ENCODE peak calls at places on chromosomes 1 and 21, in ten cellular contexts. Q is ovary; I is uterus; B is CD8-positive, alpha-beta T cell; C is heart right ventricle; M is effector memory CD4-positive, alpha-beta T cell; W is endothelial cell of umbilical vein; L is BE2C; D is cardiac muscle cell; A is HCT116. S is an unnamed sample.

GRCh38 chr1:59350521-59350920 is 53.6 kb downstream of the FGGY start:
- DNase-seq in A (no peak), B (no peak), W (no peak), M (no peak), C (no peak), I (no peak), D (no peak), Q (no peak), L (no peak), S (no peak)

GRCh38 chr1:162166934-162167615 is 97.6 kb downstream of the NOS1AP start:
- DNase-seq in A (no peak), D (no peak), W (no peak), Q (no peak), I (no peak), C (no peak), L (no peak), B (no peak), M (no peak), S (no peak)

GRCh38 chr1:193201021-193201420 is 14.6 kb upstream of the B3GALT2 start:
- DNase-seq in B (no peak), I (no peak), D (no peak), W (no peak), L (no peak), M (no peak), A (no peak), C (no peak), Q (no peak), S (no peak)

GRCh38 chr1:205312866-205313680 is 8.5 kb downstream of the NUAK2 start:
- DNase-seq in M (no peak), L (no peak), D (no peak), A (no peak), I (no peak), W (no peak), Q (no peak), C (no peak), B (no peak), S (no peak)

GRCh38 chr1:72284398-72285073 is 2.2 kb upstream of the NEGR1 start:
- DNase-seq in C (peak; percentile 30), L (peak; percentile 18), B (no peak), I (peak; percentile 32), Q (peak; percentile 54), M (no peak), A (no peak), W (peak; percentile 85), D (peak; percentile 70), S (peak; percentile 21)

GRCh38 chr1:87642581-87643129 is 314.0 kb downstream of the LMO4 start:
- DNase-seq in L (no peak), M (no peak), D (peak; percentile 61), B (no peak), C (no peak), I (no peak), W (peak; percentile 6), Q (no peak), A (no peak), S (no peak)

GRCh38 chr1:168466703-168467081 is 77.1 kb downstream of the XCL2 start:
- DNase-seq in D (no peak), Q (no peak), I (no peak), M (no peak), L (no peak), C (no peak), W (no peak), A (no peak), B (no peak), S (no peak)

GRCh38 chr1:198175418-198176170 is 18.8 kb downstream of the NEK7 start:
- DNase-seq in B (no peak), D (no peak), M (no peak), L (no peak), W (no peak), A (no peak), C (no peak), I (no peak), Q (no peak), S (no peak)

GRCh38 chr21:44261191-44261631 is 486 bp downstream of the DNMT3L start:
- DNase-seq in M (no peak), A (no peak), I (no peak), L (no peak), D (no peak), W (no peak), Q (no peak), B (no peak), C (no peak), S (no peak)

GRCh38 chr1:43537423-43538142 is 6.9 kb downstream of the PTPRF start:
- DNase-seq in D (no peak), Q (no peak), I (no peak), C (no peak), B (no peak), A (no peak), W (no peak), L (no peak), M (no peak), S (no peak)

GRCh38 chr1:180632326-180633088 is 685 bp downstream of the XPR1 start:
- DNase-seq in W (peak; percentile 62), Q (peak; percentile 55), I (no peak), L (peak; percentile 73), D (peak; percentile 74), B (peak; percentile 50), C (peak; percentile 72), M (peak; percentile 49), A (no peak), S (peak; percentile 46)

GRCh38 chr1:237879195-237879594 is 11.5 kb downstream of the ZP4 start:
- DNase-seq in A (no peak), M (no peak), I (no peak), L (no peak), C (no peak), Q (no peak), W (no peak), D (no peak), B (no peak), S (no peak)

GRCh38 chr21:41634858-41635257 is 126.9 kb upstream of the TMPRSS2 start:
- DNase-seq in Q (no peak), B (no peak), W (no peak), I (no peak), A (no peak), D (no peak), L (no peak), M (no peak), C (no peak), S (no peak)

GRCh38 chr1:230633469-230633868 is 8.8 kb upstream of the COG2 start:
- DNase-seq in C (no peak), B (no peak), A (no peak), M (no peak), D (no peak), W (no peak), Q (no peak), I (no peak), L (no peak), S (no peak)

GRCh38 chr1:117632269-117633067 is 26.6 kb downstream of the TENT5C start:
- DNase-seq in B (no peak), Q (no peak), I (no peak), W (no peak), A (no peak), L (no peak), C (no peak), M (no peak), D (no peak), S (no peak)

GRCh38 chr1:94961582-94961981 is 34.7 kb upstream of the CNN3 start:
- DNase-seq in M (no peak), C (no peak), B (no peak), Q (no peak), D (no peak), W (no peak), A (no peak), L (no peak), I (no peak), S (no peak)
- H3K9me3 ChIP-seq in M (no peaks in the 10 kb centered on the region), C (no peaks in the 10 kb centered on the region), B (no peaks in the 10 kb centered on the region), Q (no peaks in the 10 kb centered on the region), D (no peaks in the 10 kb centered on the region), W (no peaks in the 10 kb centered on the region), A (no peaks in the 10 kb centered on the region), L (no peaks in the 10 kb centered on the region), I (no peaks in the 10 kb centered on the region), S (no peaks in the 10 kb centered on the region)

GRCh38 chr1:11678442-11678841 is 2.5 kb downstream of the MAD2L2 start:
- DNase-seq in M (no peak), I (no peak), Q (no peak), B (no peak), L (no peak), A (no peak), C (no peak), W (no peak), D (no peak), S (no peak)
- H3K36me3 ChIP-seq in M (peaks cover 28% of the 10 kb centered on the region), I (no peaks in the 10 kb centered on the region), Q (no peaks in the 10 kb centered on the region), B (peaks cover 11% of the 10 kb centered on the region), L (no peaks in the 10 kb centered on the region), A (peaks cover 17% of the 10 kb centered on the region), C (no peaks in the 10 kb centered on the region), W (no peaks in the 10 kb centered on the region), D (peaks cover 11% of the 10 kb centered on the region), S (no peaks in the 10 kb centered on the region)

GRCh38 chr1:25620211-25620610 is 3.6 kb downstream of the MAN1C1 start:
- DNase-seq in Q (no peak), L (no peak), M (no peak), I (no peak), C (no peak), A (no peak), B (no peak), D (no peak), W (no peak), S (no peak)
- H3K4me1 ChIP-seq in Q (peaks cover 11% of the 10 kb centered on the region), L (no peaks in the 10 kb centered on the region), M (peaks cover 73% of the 10 kb centered on the region), I (no peaks in the 10 kb centered on the region), C (peaks cover 43% of the 10 kb centered on the region), A (peaks cover 5% of the 10 kb centered on the region), B (peaks cover 76% of the 10 kb centered on the region), D (peaks cover 28% of the 10 kb centered on the region), W (peaks cover 7% of the 10 kb centered on the region), S (peaks cover 37% of the 10 kb centered on the region)

DNA sequence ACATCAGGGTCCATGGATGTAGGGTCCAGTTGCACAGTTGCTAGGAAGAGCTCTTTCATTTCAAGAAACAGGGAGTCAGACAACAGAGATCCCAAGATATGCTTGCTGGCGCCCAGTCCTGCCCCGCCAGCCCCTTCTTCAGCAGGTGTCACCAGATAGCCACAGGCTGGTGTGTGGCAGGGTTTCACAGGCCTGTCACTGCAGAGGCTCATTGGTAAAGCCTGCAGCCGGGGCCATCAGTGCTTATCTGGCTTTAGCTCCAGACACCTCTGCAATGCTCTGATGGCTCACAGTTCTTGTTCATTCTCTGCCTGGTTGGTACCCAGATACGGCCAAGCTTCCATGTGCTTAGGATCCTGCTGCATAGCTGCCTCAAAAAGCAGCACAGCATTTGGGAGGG is 12.4 kb upstream of the ZNF124 start:
- DNase-seq in B (no peak), I (no peak), W (no peak), D (no peak), M (no peak), C (no peak), L (peak; percentile 23), A (no peak), Q (no peak), S (no peak)
- H3K9me3 ChIP-seq in B (peaks cover 23% of the 10 kb centered on the region), I (peaks cover 5% of the 10 kb centered on the region), W (peaks cover 3% of the 10 kb centered on the region), D (no peaks in the 10 kb centered on the region), M (peaks cover 12% of the 10 kb centered on the region), C (no peaks in the 10 kb centered on the region), L (no peaks in the 10 kb centered on the region), A (peaks cover 6% of the 10 kb centered on the region), Q (no peaks in the 10 kb centered on the region), S (peaks cover 40% of the 10 kb centered on the region)